ENCODE peak calls at places on chromosomes 12 and 14, in nine cellular contexts. Z, C, P, J, S, A, M, E and V are unnamed samples.

GRCh38 chr12:128245890-128246289 is 21.1 kb upstream of the TMEM132C start:
- DNase-seq in Z (no peak), C (no peak), P (no peak), J (no peak), S (no peak), A (no peak), M (no peak), E (no peak), V (no peak)

GRCh38 chr14:86787782-86788181 is 1205.2 kb downstream of the GALC start:
- DNase-seq in Z (no peak), C (no peak), P (no peak), J (no peak), S (no peak), A (no peak), M (no peak), E (peak; percentile 15), V (no peak)

GRCh38 chr12:122123051-122123760 is 44.6 kb downstream of the MLXIP start:
- DNase-seq in Z (peak; percentile 81), C (peak; percentile 68), P (peak; percentile 77), J (peak; percentile 26), S (peak; percentile 92), A (peak; percentile 76), M (peak; percentile 76), E (peak; percentile 87), V (peak; percentile 77)

GRCh38 chr14:24398298-24398942 is 383 bp upstream of the NYNRIN start:
- DNase-seq in Z (peak; percentile 82), C (peak; percentile 72), P (no peak), J (no peak), S (peak; percentile 74), A (no peak), M (no peak), E (no peak), V (peak; percentile 66)

GRCh38 chr12:67519824-67520433 is 128.6 kb upstream of the DYRK2 start:
- DNase-seq in Z (no peak), C (no peak), P (no peak), J (no peak), S (peak; percentile 67), A (no peak), M (no peak), E (no peak), V (no peak)

GRCh38 chr12:105092336-105092735 is 8.1 kb upstream of the ALDH1L2 start:
- DNase-seq in Z (no peak), C (no peak), P (no peak), J (no peak), S (peak; percentile 64), A (no peak), M (no peak), E (peak; percentile 46), V (no peak)

GRCh38 chr12:62817556-62818271 is 117.2 kb downstream of the PPM1H start:
- DNase-seq in Z (no peak), C (no peak), P (no peak), J (peak; percentile 78), S (no peak), A (no peak), M (no peak), E (no peak), V (no peak)

GRCh38 chr12:67772276-67773169 is 124.0 kb downstream of the DYRK2 start:
- DNase-seq in Z (no peak), C (no peak), P (no peak), J (no peak), S (peak; percentile 64), A (peak; percentile 12), M (no peak), E (no peak), V (no peak)

GRCh38 chr14:106530423-106531107 is 1004.2 kb downstream of the TMEM121 start:
- DNase-seq in Z (no peak), C (no peak), P (no peak), J (peak; percentile 90), S (no peak), A (peak; percentile 42), M (no peak), E (no peak), V (no peak)

GRCh38 chr14:59333668-59334067 is 131.5 kb downstream of the GPR135 start:
- DNase-seq in Z (no peak), C (no peak), P (no peak), J (no peak), S (no peak), A (peak; percentile 53), M (no peak), E (no peak), V (no peak)

GRCh38 chr12:47993491-47993890 is 10.8 kb downstream of the COL2A1 start:
- DNase-seq in Z (no peak), C (no peak), P (no peak), J (no peak), S (no peak), A (no peak), M (no peak), E (no peak), V (no peak)

GRCh38 chr12:51028126-51028810 is 2.1 kb upstream of the SLC11A2 start:
- DNase-seq in Z (no peak), C (no peak), P (peak; percentile 26), J (peak; percentile 57), S (no peak), A (peak; percentile 85), M (no peak), E (peak; percentile 75), V (no peak)

GRCh38 chr12:12266389-12266872 is 413 bp downstream of the LRP6 start:
- DNase-seq in Z (peak; percentile 58), C (no peak), P (no peak), J (no peak), S (no peak), A (no peak), M (peak; percentile 49), E (no peak), V (no peak)

GRCh38 chr12:11171953-11172675 is 1.1 kb downstream of the SMIM10L1 start:
- DNase-seq in Z (no peak), C (no peak), P (peak; percentile 7), J (peak; percentile 12), S (no peak), A (peak; percentile 21), M (no peak), E (no peak), V (no peak)

GRCh38 chr14:53953002-53953827 is 3.4 kb downstream of the BMP4 start:
- DNase-seq in Z (peak; percentile 94), C (peak; percentile 92), P (no peak), J (peak; percentile 49), S (peak; percentile 86), A (peak; percentile 64), M (peak; percentile 91), E (peak; percentile 88), V (peak; percentile 88)

GRCh38 chr14:64292197-64292596 is 2.0 kb downstream of the ESR2 start:
- DNase-seq in Z (no peak), C (no peak), P (no peak), J (no peak), S (no peak), A (no peak), M (no peak), E (no peak), V (no peak)

GRCh38 chr12:92945659-92946220 is 16.6 kb upstream of the EEA1 start:
- DNase-seq in Z (no peak), C (no peak), P (no peak), J (no peak), S (no peak), A (no peak), M (no peak), E (no peak), V (no peak)

GRCh38 chr14:101227611-101228594 is 324.4 kb upstream of the RTL1 start:
- DNase-seq in Z (no peak), C (no peak), P (no peak), J (no peak), S (peak; percentile 43), A (no peak), M (peak; percentile 22), E (no peak), V (no peak)

GRCh38 chr12:64091186-64091585 is 130.9 kb downstream of the KICS2 start:
- DNase-seq in Z (no peak), C (no peak), P (no peak), J (no peak), S (no peak), A (no peak), M (no peak), E (no peak), V (no peak)

GRCh38 chr12:64088431-64089349 is 133.4 kb downstream of the KICS2 start:
- DNase-seq in Z (peak; percentile 46), C (no peak), P (no peak), J (peak; percentile 48), S (no peak), A (peak; percentile 94), M (peak; percentile 70), E (peak; percentile 98), V (peak; percentile 82)

GRCh38 chr12:64092507-64092906 is 129.6 kb downstream of the KICS2 start:
- DNase-seq in Z (no peak), C (no peak), P (no peak), J (no peak), S (no peak), A (no peak), M (no peak), E (no peak), V (no peak)

GRCh38 chr12:64086946-64087345 is 135.2 kb downstream of the KICS2 start:
- DNase-seq in Z (no peak), C (no peak), P (no peak), J (no peak), S (no peak), A (no peak), M (no peak), E (no peak), V (no peak)

GRCh38 chr12:64090047-64090446 is 132.0 kb downstream of the KICS2 start:
- DNase-seq in Z (no peak), C (no peak), P (no peak), J (no peak), S (no peak), A (no peak), M (no peak), E (no peak), V (no peak)
- H3K4me1 ChIP-seq in Z (peaks cover 16% of the 10 kb centered on the region), C (peaks cover 34% of the 10 kb centered on the region), P (no peaks in the 10 kb centered on the region), J (peaks cover 12% of the 10 kb centered on the region), S (peaks cover 3% of the 10 kb centered on the region), A (peaks cover 57% of the 10 kb centered on the region), M (peaks cover 3% of the 10 kb centered on the region), E (peaks cover 37% of the 10 kb centered on the region), V (peaks cover 4% of the 10 kb centered on the region)

GRCh38 chr12:53180270-53180930 is at the start of the genes CSAD and ZNF740:
- DNase-seq in Z (peak; percentile 98), C (peak; percentile 99), P (peak; percentile 96), J (peak; percentile 98), S (peak; percentile 94), A (peak; percentile 99), M (peak; percentile 99), E (peak; percentile 98), V (peak; percentile 99)
- H3K4me1 ChIP-seq in Z (peaks cover 14% of the 10 kb centered on the region), C (peaks cover 36% of the 10 kb centered on the region), P (peaks cover 45% of the 10 kb centered on the region), J (peaks cover 38% of the 10 kb centered on the region), S (peaks cover 10% of the 10 kb centered on the region), A (peaks cover 39% of the 10 kb centered on the region), M (peaks cover 9% of the 10 kb centered on the region), E (peaks cover 36% of the 10 kb centered on the region), V (peaks cover 52% of the 10 kb centered on the region)

DNA sequence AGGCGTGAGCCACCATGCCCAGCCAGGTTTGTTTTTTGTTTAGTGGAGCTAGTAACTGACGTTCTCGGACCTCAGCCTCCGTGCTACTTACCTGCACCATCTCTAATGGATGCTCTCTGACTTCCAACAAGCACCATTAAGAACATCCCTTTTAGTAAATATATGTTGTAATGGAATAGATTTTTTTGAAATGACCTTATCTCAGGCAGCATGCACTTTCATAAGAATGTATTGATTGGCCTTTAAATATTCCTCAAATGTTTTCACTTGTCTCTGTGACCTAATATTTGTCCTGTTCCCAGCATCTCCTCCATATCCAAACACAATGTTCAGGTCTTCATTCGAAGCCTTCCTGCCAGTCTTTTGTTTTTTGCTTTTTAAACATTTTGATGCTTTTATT is 51.7 kb downstream of the PLXNC1 start:
- DNase-seq in Z (no peak), C (no peak), P (no peak), J (no peak), S (no peak), A (no peak), M (no peak), E (no peak), V (no peak)
- H3K4me1 ChIP-seq in Z (peaks cover 5% of the 10 kb centered on the region), C (no peaks in the 10 kb centered on the region), P (peaks cover 16% of the 10 kb centered on the region), J (peaks cover 29% of the 10 kb centered on the region), S (no peaks in the 10 kb centered on the region), A (no peaks in the 10 kb centered on the region), M (no peaks in the 10 kb centered on the region), E (no peaks in the 10 kb centered on the region), V (no peaks in the 10 kb centered on the region)

GRCh38 chr12:131010376-131011131 is 56.8 kb downstream of the ADGRD1 start:
- DNase-seq in Z (no peak), C (no peak), P (no peak), J (no peak), S (no peak), A (no peak), M (no peak), E (no peak), V (no peak)
- H3K4me1 ChIP-seq in Z (no peaks in the 10 kb centered on the region), C (peaks cover 18% of the 10 kb centered on the region), P (no peaks in the 10 kb centered on the region), J (no peaks in the 10 kb centered on the region), S (no peaks in the 10 kb centered on the region), A (no peaks in the 10 kb centered on the region), M (no peaks in the 10 kb centered on the region), E (no peaks in the 10 kb centered on the region), V (peaks cover 12% of the 10 kb centered on the region)